ENCODE peak calls at places on chromosome 20, in four cellular contexts. X, N, U and W are unnamed samples.

GRCh38 chr20:57957397-57958049 is 247.7 kb upstream of the PMEPA1 start:
- DNase-seq in X (no peak), U (no peak), N (no peak), W (no peak)

GRCh38 chr20:17966432-17967312 is 1.9 kb downstream of the SNX5 start:
- DNase-seq in N (no peak), U (peak; percentile 47), X (no peak), W (peak; percentile 42)

GRCh38 chr20:24745206-24745605 is 203.9 kb upstream of the CST7 start:
- DNase-seq in N (no peak), U (no peak), X (no peak), W (no peak)

GRCh38 chr20:9332783-9333482 is 181.5 kb upstream of the LAMP5 start:
- DNase-seq in N (no peak), X (no peak), U (no peak), W (no peak)

GRCh38 chr20:62030357-62030756 is 35.3 kb downstream of the TAF4 start:
- DNase-seq in X (no peak), U (no peak), N (no peak), W (no peak)

GRCh38 chr20:4544765-4545164 is 176.9 kb upstream of the PRND start:
- DNase-seq in X (no peak), N (no peak), U (no peak), W (peak; percentile 93)

GRCh38 chr20:53652090-53652858 is 58.6 kb upstream of the ZNF217 start:
- DNase-seq in N (peak; percentile 93), U (peak; percentile 38), X (no peak), W (peak; percentile 28)

GRCh38 chr20:10329387-10330005 is 104.5 kb downstream of the MKKS start:
- DNase-seq in U (no peak), N (no peak), X (no peak), W (no peak)

GRCh38 chr20:62628691-62629090 is 13.6 kb upstream of the SLCO4A1 start:
- DNase-seq in X (no peak), U (peak; percentile 18), N (no peak), W (peak; percentile 13)

GRCh38 chr20:34604980-34605788 is 46.7 kb downstream of the MAP1LC3A start:
- DNase-seq in N (no peak), X (no peak), U (no peak), W (peak; percentile 83)
- TF ChIP-seq ELK1 in N (no peak), X (no peak), U (no peak), W (no peak)

DNA sequence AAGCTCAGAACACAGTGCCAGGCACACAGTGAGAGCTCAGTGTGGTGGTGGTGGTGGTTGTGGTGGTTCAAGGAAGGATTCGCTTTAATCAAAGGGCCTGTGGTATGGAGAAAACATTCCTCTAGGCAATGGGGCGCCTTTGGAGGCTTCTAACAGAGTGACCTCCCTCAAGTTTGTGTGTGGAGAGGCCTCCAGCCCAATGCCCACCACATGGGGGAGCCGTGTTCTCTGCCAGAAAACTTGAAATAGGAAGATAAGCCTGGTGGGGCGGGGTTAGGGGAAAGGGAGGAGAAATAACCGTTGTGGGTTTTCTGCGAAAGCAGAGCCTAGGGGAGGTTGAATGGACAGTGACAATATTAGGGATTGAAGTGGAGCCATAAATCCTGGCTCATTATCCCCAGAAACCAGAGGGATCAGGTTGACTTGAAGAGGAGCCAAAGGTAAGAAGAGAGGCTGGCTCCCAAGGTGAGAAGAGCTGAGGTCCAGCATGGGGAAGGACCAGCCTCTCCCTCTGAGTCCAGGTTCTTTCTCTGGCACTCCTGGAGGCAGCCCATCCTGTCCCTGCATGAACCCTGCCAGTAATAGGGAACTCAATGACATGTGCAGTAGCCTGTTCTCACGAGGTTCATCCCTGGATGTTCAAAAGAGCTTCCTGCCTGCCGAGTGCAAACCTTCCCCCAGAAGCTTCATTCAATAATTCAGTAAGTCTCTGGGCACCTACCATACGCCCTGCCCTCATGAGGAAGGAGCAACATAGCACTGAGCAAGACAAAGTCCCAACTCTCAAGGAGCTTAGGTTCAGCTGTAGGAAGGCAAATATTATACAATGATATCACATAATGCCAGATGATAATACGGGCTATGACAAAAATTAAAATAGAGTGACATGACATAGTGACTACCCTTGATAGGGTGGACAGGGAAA is 51.4 kb downstream of the TGM2 start:
- DNase-seq in U (peak; percentile 67), X (peak; percentile 82), N (no peak), W (no peak)
- TF ChIP-seq ELK1 in U (no peak), X (no peak), N (no peak), W (no peak)

GRCh38 chr20:49340161-49340966 is 62.5 kb upstream of the ZNFX1 start:
- DNase-seq in U (no peak), X (no peak), N (no peak), W (no peak)
- TF ChIP-seq ELK1 in U (no peak), X (no peak), N (no peak), W (no peak)

DNA sequence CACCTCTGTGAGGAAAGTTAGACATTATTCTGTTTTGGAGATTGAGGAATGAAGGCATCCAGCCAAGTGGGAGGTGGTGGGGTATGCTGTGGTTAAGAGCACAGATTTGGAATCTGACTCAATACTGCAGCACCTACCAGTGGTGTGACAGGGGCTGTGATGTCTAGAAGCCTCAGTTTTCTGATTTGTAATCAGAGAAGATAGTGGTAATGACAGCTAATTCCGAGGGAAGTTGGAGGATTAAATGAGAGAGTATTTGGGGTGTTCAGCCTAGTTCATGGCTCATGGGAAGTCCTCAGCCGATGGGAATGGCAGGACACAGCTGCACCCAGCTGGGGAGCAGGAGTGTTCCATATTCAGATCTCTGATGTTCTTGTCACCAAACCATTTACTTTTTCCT is 9.2 kb downstream of the SLC9A8 start:
- DNase-seq in N (no peak), X (no peak), U (no peak), W (peak; percentile 71)
- TF ChIP-seq ELK1 in N (no peak), X (no peak), U (no peak), W (no peak)

DNA sequence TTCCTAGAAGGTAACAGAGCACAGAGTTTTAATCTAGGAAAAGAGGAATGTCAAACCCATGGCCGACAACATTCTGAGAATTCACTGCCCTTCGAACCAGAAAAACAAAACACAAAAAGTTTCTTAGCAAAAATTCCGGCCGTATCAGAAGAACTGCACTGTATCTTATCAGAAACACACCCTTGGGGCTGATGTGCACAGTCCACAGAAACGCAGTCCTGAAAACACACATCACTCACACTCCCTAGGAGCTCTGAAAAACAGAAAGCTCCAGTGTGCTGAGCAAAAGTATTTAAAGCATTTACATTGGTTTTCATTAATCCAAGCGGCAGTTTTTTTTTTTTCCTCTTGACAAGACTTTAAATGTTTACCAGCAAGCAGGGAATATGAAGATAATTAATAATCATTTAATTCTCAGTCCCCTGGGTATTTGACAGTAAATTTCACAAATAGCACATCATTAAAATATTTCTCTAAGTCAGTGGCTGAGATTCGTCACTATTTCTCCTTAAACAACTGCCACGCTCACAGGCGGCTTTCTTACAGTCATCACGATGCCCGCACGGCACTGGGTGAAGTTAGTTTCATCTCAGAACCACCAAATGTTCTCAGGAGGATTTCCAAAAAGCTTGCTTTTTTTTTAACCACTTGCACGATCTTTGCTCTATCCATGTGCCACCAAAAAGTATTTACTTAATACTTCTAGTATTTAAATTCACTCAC is 13.3 kb downstream of the NFATC2 start:
- DNase-seq in X (peak; percentile 46), N (no peak), U (no peak), W (peak; percentile 74)
- TF ChIP-seq ELK1 in X (no peak), N (no peak), U (no peak), W (no peak)

GRCh38 chr20:7703436-7703835 is 236.8 kb downstream of the HAO1 start:
- DNase-seq in N (no peak), U (no peak), X (no peak), W (no peak)
- TF ChIP-seq ELK1 in N (no peak), U (no peak), X (no peak), W (no peak)

DNA sequence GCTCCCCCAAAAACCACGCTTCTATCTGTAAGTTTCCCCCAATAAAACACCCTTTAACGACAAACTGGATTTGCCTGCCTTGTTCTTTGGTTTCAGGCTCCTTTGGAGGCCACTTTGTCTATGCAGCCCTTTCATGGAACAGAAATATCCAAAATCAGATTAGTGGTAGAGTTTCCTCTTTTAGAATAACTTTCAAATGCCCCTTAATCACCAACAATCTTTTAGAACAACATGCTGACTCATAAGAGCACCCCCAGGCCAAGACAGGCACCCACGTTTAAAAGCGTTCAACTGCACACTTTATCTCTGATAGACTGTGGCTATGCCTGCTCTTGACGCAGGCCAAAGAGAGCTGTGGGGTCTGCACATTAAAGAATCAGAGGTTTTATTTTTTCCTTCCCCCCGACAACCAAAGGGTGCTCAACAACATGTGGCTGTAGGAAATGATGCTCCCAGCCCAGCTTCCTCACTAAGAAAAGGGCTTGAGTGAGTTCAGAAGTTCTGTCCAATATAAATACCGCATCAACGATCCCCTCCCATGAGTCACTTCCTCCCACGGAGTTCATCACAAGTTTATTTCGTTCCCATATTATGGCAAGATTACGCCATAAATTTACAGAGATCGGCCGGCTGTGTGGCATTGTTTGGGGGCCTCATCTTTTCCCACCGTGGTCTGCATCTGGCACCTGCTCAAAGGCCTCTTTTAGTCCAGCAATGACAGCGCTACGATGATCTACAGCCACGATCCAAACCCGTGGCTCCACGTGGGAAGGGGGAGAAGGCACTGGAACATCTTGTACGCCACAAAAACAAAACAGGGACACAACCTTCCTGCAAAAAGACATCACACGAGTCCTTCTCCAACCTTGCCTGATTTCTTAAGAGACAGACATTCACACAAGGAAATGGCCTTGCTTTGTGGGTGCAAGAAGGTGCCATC is 88.8 kb upstream of the NFATC2 start:
- DNase-seq in U (peak; percentile 94), N (no peak), X (no peak), W (peak; percentile 99)
- TF ChIP-seq ELK1 in U (no peak), N (no peak), X (no peak), W (no peak)

DNA sequence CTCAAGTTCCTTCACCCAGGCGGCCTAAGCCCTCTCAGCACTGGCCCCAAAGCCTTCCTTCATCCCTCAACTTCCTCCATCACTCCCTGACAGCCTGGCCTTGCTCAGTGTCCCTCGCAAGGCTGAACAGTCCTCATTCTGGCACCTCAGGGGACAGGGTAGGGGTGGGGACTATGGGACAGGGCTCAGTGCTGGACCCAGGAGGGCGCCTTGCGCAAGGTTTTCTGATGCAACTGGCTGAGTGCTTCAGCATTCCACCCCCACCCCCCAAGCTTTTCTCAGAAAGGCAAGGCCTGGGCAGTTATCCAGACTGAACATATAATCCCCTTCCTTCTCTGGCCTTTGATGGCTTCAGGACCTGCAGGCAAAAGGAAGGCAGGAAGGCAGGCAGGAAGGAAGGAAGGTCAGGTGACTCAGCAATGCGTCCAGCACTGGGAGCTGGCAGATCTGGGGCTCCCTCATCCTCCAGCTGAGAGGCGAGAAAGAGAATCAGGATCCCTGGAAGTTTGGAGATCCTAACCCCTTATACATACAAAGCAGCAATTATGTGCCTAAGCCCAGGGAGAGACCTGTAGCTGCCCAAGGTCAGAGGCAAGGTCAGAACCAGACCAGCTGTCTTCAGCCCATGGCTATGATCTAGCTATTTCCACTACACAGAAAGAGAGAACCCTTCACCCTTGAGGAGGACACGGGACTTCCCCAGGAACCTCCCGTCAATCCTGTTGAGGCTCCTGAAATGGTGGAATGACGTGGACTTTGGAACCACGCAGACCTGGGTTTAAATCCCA is 8.6 kb upstream of the TRIB3 start:
- DNase-seq in X (peak; percentile 77), N (no peak), U (peak; percentile 96), W (peak; percentile 88)
- TF ChIP-seq ELK1 in X (no peak), N (no peak), U (no peak), W (no peak)